ENCODE peak calls at places on chromosomes 4 and X, in five cellular contexts. Y is psoas muscle, T is neural progenitor cell, W is heart left ventricle, O is colonic mucosa. H is an unnamed sample.

GRCh38 chr4:94409947-94410346 is 41.8 kb upstream of the PDLIM5 start:
- DNase-seq in Y (no peak), T (no peak), W (no peak), O (no peak), H (no peak)

GRCh38 chrX:29634516-29634915 is 580.8 kb upstream of the MAGEB2 start:
- DNase-seq in Y (no peak), T (no peak), W (no peak), O (no peak), H (no peak)

GRCh38 chrX:105211051-105211575 is 9.4 kb downstream of the TEX13A start:
- DNase-seq in Y (no peak), T (no peak), W (no peak), O (no peak), H (no peak)

GRCh38 chr4:55617587-55618197 is 18.4 kb downstream of the NMU start:
- DNase-seq in Y (no peak), T (no peak), W (no peak), O (no peak), H (peak)

GRCh38 chr4:6918345-6918744 is 8.7 kb downstream of the TBC1D14 start:
- DNase-seq in Y (no peak), T (no peak), W (no peak), O (no peak), H (no peak)

GRCh38 chrX:45788941-45789348 is 588.3 kb upstream of the DIPK2B start:
- DNase-seq in Y (peak), T (no peak), W (peak), O (no peak), H (no peak)

GRCh38 chr4:39043058-39043696 is 11.0 kb upstream of the TMEM156 start:
- DNase-seq in Y (no peak), T (no peak), W (no peak), O (no peak), H (no peak)

GRCh38 chr4:42995343-42995944 is 102.9 kb downstream of the GRXCR1 start:
- DNase-seq in Y (no peak), T (peak), W (no peak), O (no peak), H (peak)

GRCh38 chrX:143661286-143661685 is 25.4 kb upstream of the SLITRK4 start:
- DNase-seq in Y (no peak), T (peak), W (no peak), O (no peak), H (no peak)

GRCh38 chrX:6293716-6294115 is 65.0 kb upstream of the NLGN4X start:
- DNase-seq in Y (no peak), T (no peak), W (no peak), O (no peak), H (no peak)

GRCh38 chrX:6291444-6291843 is 62.8 kb upstream of the NLGN4X start:
- DNase-seq in Y (no peak), T (no peak), W (no peak), O (no peak), H (no peak)

DNA sequence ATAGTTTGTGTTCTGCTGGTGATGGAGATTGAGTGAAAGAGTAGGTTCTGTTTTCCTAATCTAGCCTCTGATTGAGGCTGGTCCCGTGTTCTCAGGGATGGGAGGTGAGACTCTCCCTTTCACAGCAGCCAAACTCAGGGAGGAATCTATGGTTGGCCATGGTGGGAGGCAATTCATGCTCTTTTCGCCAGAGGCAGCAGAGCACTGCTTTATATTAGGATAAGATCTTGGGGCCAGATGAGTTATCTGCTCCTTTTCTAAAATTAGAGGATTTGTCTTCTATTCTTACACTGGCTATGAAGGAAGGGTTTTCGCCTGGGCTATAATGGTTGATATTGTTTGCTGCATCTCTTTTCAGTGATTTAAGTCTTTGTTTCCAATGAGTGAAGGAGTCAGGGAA is 63.9 kb upstream of the NLGN4X start:
- DNase-seq in Y (no peak), T (peak), W (no peak), O (no peak), H (no peak)
- TF ChIP-seq CTCF in Y (no peak), T (peak), W (no peak), O (no peak), H (no peak)

GRCh38 chr4:184643726-184644125 is 5.5 kb downstream of the CASP3 start:
- DNase-seq in Y (no peak), T (no peak), W (no peak), O (no peak), H (no peak)
- H3K4me3 ChIP-seq in Y (no peak), T (no peak), W (no peak), O (no peak), H (no peak)

GRCh38 chr4:77174426-77174825 is 17.4 kb downstream of the CCNG2 start:
- DNase-seq in Y (no peak), T (no peak), W (no peak), O (no peak), H (no peak)
- TF ChIP-seq CTCF in Y (no peak), T (no peak), W (no peak), O (no peak), H (no peak)

DNA sequence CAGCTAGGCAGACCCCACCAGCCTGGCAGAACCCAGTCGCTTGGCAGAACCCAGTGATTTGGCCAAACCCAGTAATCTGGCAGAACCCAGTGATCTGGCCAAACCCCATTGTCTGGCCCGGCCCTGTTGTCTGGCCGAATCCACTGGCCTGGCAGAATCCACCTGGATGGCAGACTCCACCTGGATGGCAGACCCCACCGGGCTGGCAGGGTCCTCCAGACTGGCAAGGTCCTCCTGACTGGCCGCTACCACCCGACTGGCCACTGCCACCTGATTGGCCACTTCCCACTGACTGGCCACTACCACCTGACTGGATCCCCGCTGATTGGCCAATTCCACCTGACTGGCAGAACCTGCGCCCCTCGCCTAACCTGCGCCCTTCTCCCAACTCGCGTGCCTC is 3.2 kb downstream of the MAGED1 start:
- DNase-seq in Y (no peak), T (no peak), W (no peak), O (no peak), H (no peak)
- H3K4me3 ChIP-seq in Y (no peak), T (no peak), W (no peak), O (no peak), H (no peak)

GRCh38 chr4:102735578-102735977 is 25.2 kb downstream of the MANBA start:
- DNase-seq in Y (no peak), T (no peak), W (no peak), O (no peak), H (no peak)

GRCh38 chr4:102734591-102735385 is 26.0 kb downstream of the MANBA start:
- DNase-seq in Y (no peak), T (no peak), W (no peak), O (no peak), H (peak)

GRCh38 chr4:102732678-102733445 is 27.9 kb downstream of the MANBA start:
- DNase-seq in Y (no peak), T (no peak), W (no peak), O (no peak), H (no peak)

GRCh38 chr4:102734116-102734515 is 26.7 kb downstream of the MANBA start:
- DNase-seq in Y (no peak), T (no peak), W (no peak), O (no peak), H (no peak)

GRCh38 chr4:102730968-102731533 is 29.7 kb downstream of the MANBA start:
- DNase-seq in Y (no peak), T (peak), W (no peak), O (no peak), H (no peak)
- TF ChIP-seq CTCF in Y (no peak), T (peak), W (no peak), O (no peak), H (no peak)

DNA sequence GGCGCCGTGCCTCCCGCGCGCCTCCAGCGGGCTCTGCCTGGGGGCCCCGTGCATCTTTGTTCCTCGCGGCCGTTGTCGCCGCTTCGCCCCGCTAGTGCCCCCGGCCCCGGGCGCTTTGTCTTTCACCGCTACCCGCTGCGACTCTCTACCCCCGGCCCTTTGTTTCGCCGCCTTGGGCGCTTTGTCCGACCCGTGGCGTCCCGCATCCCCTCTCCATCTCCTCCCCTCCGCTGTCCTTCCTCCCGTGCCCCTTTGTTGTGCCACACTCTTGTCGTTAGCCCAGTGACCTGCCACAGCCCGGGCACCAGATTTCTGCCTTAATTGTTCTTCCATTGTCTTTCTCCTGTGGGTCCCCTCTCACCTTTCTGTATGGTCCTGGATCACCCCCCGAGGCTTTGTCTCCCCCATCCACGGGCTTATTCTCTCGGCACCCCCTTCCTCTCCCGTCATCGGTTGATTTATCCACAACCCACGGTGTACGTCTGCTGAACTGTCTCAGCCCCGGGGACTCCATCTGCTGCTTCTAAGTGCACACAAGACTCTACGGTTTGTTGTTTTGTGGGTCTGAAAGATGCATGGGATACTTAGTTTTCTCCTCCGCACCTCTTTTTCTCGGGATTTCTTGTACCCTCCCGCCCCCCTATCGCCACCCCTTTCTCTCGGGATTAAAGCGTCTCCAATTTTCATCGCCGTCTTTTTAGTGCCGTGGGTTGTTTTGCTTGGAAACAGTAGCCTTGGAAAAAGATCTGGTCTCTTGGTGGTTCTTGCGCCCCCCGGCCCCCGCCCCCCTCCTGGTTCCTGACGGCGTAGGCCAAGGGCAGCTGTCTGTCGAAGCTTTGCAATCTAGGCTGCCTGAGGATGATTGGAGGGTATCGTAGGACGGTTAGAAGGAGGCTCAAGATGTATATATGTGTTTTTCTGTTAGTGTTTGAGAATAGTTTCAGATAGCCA is 787 bp downstream of the RBPJ start:
- DNase-seq in Y (peak), T (peak), W (peak), O (peak), H (no peak)
- H3K4me3 ChIP-seq in Y (peak), T (peak), W (peak), O (peak), H (peak)

GRCh38 chr4:103786014-103786413 is 66.2 kb upstream of the TACR3 start:
- DNase-seq in Y (no peak), T (peak), W (no peak), O (no peak), H (peak)
- TF ChIP-seq CTCF in Y (peak), T (peak), W (peak), O (no peak), H (peak)